ENCODE peak calls at places on chromosomes 4 and X, in four cellular contexts. N is H9, J is trophoblast cell, C is IMR-90. I is an unnamed sample.

GRCh38 chr4:172709376-172709775 is 459.2 kb upstream of the GALNT7 start:
- DNase-seq in N (peak; percentile 26), J (no peak), C (no peak), I (peak; percentile 15)

GRCh38 chr4:125011646-125012045 is 299.1 kb upstream of the ANKRD50 start:
- DNase-seq in N (no peak), J (no peak), C (peak; percentile 8), I (no peak)

GRCh38 chr4:3411676-3412075 is 30.1 kb upstream of the HGFAC start:
- DNase-seq in N (peak; percentile 18), J (no peak), C (no peak), I (no peak)

GRCh38 chr4:153684182-153685073 is at the start of gene TLR2:
- DNase-seq in N (peak; percentile 78), J (peak; percentile 34), C (no peak), I (peak; percentile 41)

GRCh38 chr4:68218044-68218443 is 27.4 kb downstream of the TMPRSS11B start:
- DNase-seq in N (no peak), J (no peak), C (no peak), I (no peak)

GRCh38 chr4:53147179-53147578 is 218.7 kb downstream of the SCFD2 start:
- DNase-seq in N (no peak), J (no peak), C (no peak), I (no peak)

GRCh38 chr4:4865705-4866123 is 6.2 kb downstream of the MSX1 start:
- DNase-seq in N (no peak), J (no peak), C (no peak), I (no peak)

GRCh38 chr4:150583287-150584197 is 1.6 kb downstream of the MAB21L2 start:
- DNase-seq in N (peak; percentile 74), J (no peak), C (peak; percentile 47), I (peak; percentile 44)

GRCh38 chr4:107036602-107037151 is 564 bp upstream of the DKK2 start:
- DNase-seq in N (no peak), J (no peak), C (no peak), I (peak; percentile 9)

GRCh38 chr4:15670576-15670975 is 11.1 kb upstream of the FAM200B start:
- DNase-seq in N (no peak), J (peak; percentile 63), C (no peak), I (no peak)

GRCh38 chr4:15667006-15667405 is 11.8 kb upstream of the FBXL5 start:
- DNase-seq in N (no peak), J (no peak), C (no peak), I (no peak)

GRCh38 chr4:15672096-15672495 is 9.5 kb upstream of the FAM200B start:
- DNase-seq in N (no peak), J (peak; percentile 93), C (no peak), I (no peak)

GRCh38 chr4:15665738-15666365 is 10.7 kb upstream of the FBXL5 start:
- DNase-seq in N (no peak), J (peak; percentile 94), C (peak; percentile 58), I (no peak)

DNA sequence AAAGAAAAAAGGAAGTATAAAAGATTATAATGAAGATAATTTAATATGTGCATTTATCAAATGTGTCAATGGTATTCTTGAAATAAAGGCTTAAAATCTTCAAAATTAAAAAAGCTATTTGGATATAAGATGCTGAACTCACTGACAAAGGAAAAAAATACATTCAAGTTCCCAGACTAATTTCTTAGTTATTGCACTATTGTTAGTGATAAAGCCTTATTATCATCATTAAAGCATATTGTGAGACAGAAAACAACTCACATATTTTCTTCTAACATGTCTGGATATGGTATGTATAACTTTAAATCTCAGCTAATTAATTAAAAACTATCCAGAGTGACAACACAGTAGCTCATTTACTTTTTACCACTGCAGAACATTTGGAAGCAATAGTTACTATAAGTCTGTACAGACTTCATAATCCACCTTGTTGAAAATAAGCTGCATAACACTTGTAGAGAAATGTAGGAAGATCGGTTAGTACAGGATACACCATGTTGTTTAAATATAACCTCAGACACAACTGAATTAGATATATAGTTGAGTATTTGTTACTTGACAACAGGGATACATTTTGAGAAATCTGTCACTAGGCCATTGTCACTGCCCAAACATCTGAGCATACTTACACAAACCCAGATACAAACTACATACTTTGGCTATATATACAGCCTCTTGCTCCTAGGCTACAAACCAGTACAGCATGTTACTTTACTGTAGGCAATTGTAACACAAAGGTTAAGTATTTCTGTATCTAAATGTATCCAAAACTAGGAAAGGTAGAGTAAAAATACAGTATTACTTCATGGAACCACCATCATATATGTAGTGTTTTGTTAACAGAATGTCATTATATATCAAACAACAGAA is 12.8 kb upstream of the FAM200B start:
- DNase-seq in N (no peak), J (peak; percentile 79), C (no peak), I (no peak)
- H3K4me1 ChIP-seq in N (no peaks in the 10 kb centered on the region), J (no peaks in the 10 kb centered on the region), C (peaks cover 5% of the 10 kb centered on the region), I (no peaks in the 10 kb centered on the region)

DNA sequence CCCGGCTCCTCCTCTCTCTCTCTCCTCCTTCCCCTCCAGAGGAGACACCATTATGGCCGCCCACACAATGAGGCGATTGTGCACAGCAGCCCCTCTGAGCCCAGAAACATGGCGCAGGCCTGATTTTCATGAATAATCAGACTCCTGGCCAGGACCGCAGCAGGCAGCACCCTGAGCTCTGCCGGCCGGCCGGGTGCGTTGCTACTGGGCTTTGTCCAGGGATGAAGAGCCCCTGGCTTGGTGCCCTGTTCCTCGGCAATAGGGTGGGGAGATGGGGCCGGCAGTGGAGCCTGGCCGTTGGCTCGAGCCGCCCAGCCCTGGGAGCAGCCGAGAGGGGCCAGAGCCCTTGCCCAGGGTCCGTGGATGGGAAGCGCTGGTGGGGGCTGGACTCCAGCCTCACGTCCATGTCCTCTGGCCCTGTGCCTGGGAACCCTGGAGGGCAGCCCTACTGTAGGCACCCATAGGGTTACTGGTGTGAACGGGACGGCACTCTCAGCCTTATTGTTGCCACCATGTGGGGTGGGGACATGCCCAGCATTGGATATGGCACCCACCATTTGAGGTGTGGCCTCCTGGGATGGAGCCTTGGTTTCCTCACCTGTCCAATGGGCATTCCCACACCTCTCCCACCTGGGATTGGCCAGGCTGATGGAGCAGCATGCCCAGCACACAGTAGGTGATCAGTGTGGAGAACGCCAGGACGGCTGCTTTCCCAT is 103.0 kb downstream of the SORCS2 start:
- DNase-seq in N (no peak), J (no peak), C (no peak), I (no peak)
- H3K4ac ChIP-seq in N (no peak overlapping the region), J (no peak overlapping the region), C (no peak overlapping the region), I (peak overlapping the region; percentile 94)

GRCh38 chrX:10042055-10042454 is 74.9 kb downstream of the CLDN34 start:
- DNase-seq in N (no peak), J (no peak), C (no peak), I (no peak)
- H2BK5ac ChIP-seq in N (no peak overlapping the region), J (no peak overlapping the region), C (no peak overlapping the region), I (no peak overlapping the region)

GRCh38 chrX:154441564-154441963 is 2.4 kb upstream of the FAM50A start:
- DNase-seq in N (no peak), J (no peak), C (no peak), I (no peak)

GRCh38 chrX:154444755-154445246 is 860 bp downstream of the FAM50A start:
- DNase-seq in N (no peak), J (no peak), C (no peak), I (no peak)

GRCh38 chrX:154444001-154444754 is at the start of gene FAM50A:
- DNase-seq in N (peak; percentile 51), J (peak; percentile 77), C (peak; percentile 42), I (no peak)

GRCh38 chrX:154441984-154442707 is 1.8 kb upstream of the FAM50A start:
- DNase-seq in N (no peak), J (no peak), C (no peak), I (no peak)

GRCh38 chrX:154443479-154443910 is 446 bp upstream of the FAM50A start:
- DNase-seq in N (no peak), J (peak; percentile 60), C (no peak), I (no peak)
- H3K4me1 ChIP-seq in N (no peaks in the 10 kb centered on the region), J (peaks cover 9% of the 10 kb centered on the region), C (peaks cover 8% of the 10 kb centered on the region), I (peaks cover under 1% of the 10 kb centered on the region)

I was measured in neuronal stem cell.